ENCODE peak calls at places on chromosome 4, in four cellular contexts. One of them, this sample, is unnamed.

GRCh38 chr4:168622600-168622999 is 125.7 kb downstream of the PALLD start:
- DNase-seq in heart right ventricle: no peak
- DNase-seq in Calu3: no peak
- DNase-seq in fibroblast of lung: no peak
- DNase-seq in this sample: no peak

GRCh38 chr4:154738426-154738825 is 5.4 kb upstream of the LRAT start:
- DNase-seq in heart right ventricle: no peak
- DNase-seq in Calu3: peak; percentile 31
- DNase-seq in fibroblast of lung: peak; percentile 21
- DNase-seq in this sample: peak; percentile 72

GRCh38 chr4:29861307-29861706 is 858.9 kb upstream of the PCDH7 start:
- DNase-seq in heart right ventricle: no peak
- DNase-seq in Calu3: no peak
- DNase-seq in fibroblast of lung: peak; percentile 1
- DNase-seq in this sample: no peak

GRCh38 chr4:15149842-15150592 is 147.7 kb downstream of the CPEB2 start:
- DNase-seq in heart right ventricle: peak; percentile 85
- DNase-seq in Calu3: peak; percentile 50
- DNase-seq in fibroblast of lung: peak; percentile 80
- DNase-seq in this sample: peak; percentile 81

GRCh38 chr4:74190919-74191397 is 33.0 kb downstream of the MTHFD2L start:
- DNase-seq in heart right ventricle: no peak
- DNase-seq in Calu3: no peak
- DNase-seq in fibroblast of lung: no peak
- DNase-seq in this sample: no peak

GRCh38 chr4:79164961-79165610 is 160.8 kb downstream of the NAA11 start:
- DNase-seq in heart right ventricle: no peak
- DNase-seq in Calu3: no peak
- DNase-seq in fibroblast of lung: no peak
- DNase-seq in this sample: no peak

GRCh38 chr4:89572224-89572858 is 264.6 kb downstream of the SNCA start:
- DNase-seq in heart right ventricle: no peak
- DNase-seq in Calu3: no peak
- DNase-seq in fibroblast of lung: no peak
- DNase-seq in this sample: no peak

GRCh38 chr4:2689825-2690700 is 66.1 kb downstream of the TNIP2 start:
- DNase-seq in heart right ventricle: no peak
- DNase-seq in Calu3: no peak
- DNase-seq in fibroblast of lung: no peak
- DNase-seq in this sample: no peak

GRCh38 chr4:150518559-150518958 is 63.4 kb upstream of the MAB21L2 start:
- DNase-seq in heart right ventricle: no peak
- DNase-seq in Calu3: no peak
- DNase-seq in fibroblast of lung: peak; percentile 18
- DNase-seq in this sample: peak; percentile 40

GRCh38 chr4:139878050-139878449 is 212.4 kb downstream of the MGST2 start:
- DNase-seq in heart right ventricle: no peak
- DNase-seq in Calu3: no peak
- DNase-seq in fibroblast of lung: no peak
- DNase-seq in this sample: no peak

GRCh38 chr4:173214661-173215060 is 46.0 kb downstream of the GALNT7 start:
- DNase-seq in heart right ventricle: no peak
- DNase-seq in Calu3: no peak
- DNase-seq in fibroblast of lung: peak; percentile 76
- DNase-seq in this sample: peak; percentile 85

GRCh38 chr4:84582302-84582987 is 482 bp upstream of the CDS1 start:
- DNase-seq in heart right ventricle: peak; percentile 74
- DNase-seq in Calu3: peak; percentile 96
- DNase-seq in fibroblast of lung: peak; percentile 48
- DNase-seq in this sample: peak; percentile 33

GRCh38 chr4:185932491-185932890 is 120.5 kb upstream of the SORBS2 start:
- DNase-seq in heart right ventricle: no peak
- DNase-seq in Calu3: no peak
- DNase-seq in fibroblast of lung: no peak
- DNase-seq in this sample: peak; percentile 69

GRCh38 chr4:37478151-37478550 is 208.0 kb downstream of the RELL1 start:
- DNase-seq in heart right ventricle: no peak
- DNase-seq in Calu3: no peak
- DNase-seq in fibroblast of lung: no peak
- DNase-seq in this sample: no peak

GRCh38 chr4:102493794-102494193 is 7.4 kb upstream of the NFKB1 start:
- DNase-seq in heart right ventricle: no peak
- DNase-seq in Calu3: no peak
- DNase-seq in fibroblast of lung: no peak
- DNase-seq in this sample: no peak

GRCh38 chr4:74754218-74754617 is 40.1 kb downstream of the BTC start:
- DNase-seq in heart right ventricle: no peak
- DNase-seq in Calu3: no peak
- DNase-seq in fibroblast of lung: no peak
- DNase-seq in this sample: no peak

GRCh38 chr4:15936495-15936894 is 2.0 kb downstream of the FGFBP1 start:
- DNase-seq in heart right ventricle: no peak
- DNase-seq in Calu3: no peak
- DNase-seq in fibroblast of lung: no peak
- DNase-seq in this sample: no peak

GRCh38 chr4:150501983-150502382 is 80.0 kb upstream of the MAB21L2 start:
- DNase-seq in heart right ventricle: no peak
- DNase-seq in Calu3: no peak
- DNase-seq in fibroblast of lung: no peak
- DNase-seq in this sample: peak; percentile 39

GRCh38 chr4:149911995-149912394 is 96.4 kb upstream of the IQCM start:
- DNase-seq in heart right ventricle: no peak
- DNase-seq in Calu3: no peak
- DNase-seq in fibroblast of lung: no peak
- DNase-seq in this sample: no peak

GRCh38 chr4:87872043-87872442 is 39.3 kb downstream of the MEPE start:
- DNase-seq in heart right ventricle: no peak
- DNase-seq in Calu3: no peak
- DNase-seq in fibroblast of lung: no peak
- DNase-seq in this sample: no peak

GRCh38 chr4:86661006-86661405 is 66.9 kb downstream of the PTPN13 start:
- DNase-seq in heart right ventricle: no peak
- DNase-seq in Calu3: no peak
- DNase-seq in fibroblast of lung: no peak
- DNase-seq in this sample: no peak

GRCh38 chr4:152224872-152225420 is 310.9 kb downstream of the FBXW7 start:
- DNase-seq in heart right ventricle: no peak
- DNase-seq in Calu3: no peak
- DNase-seq in fibroblast of lung: no peak
- DNase-seq in this sample: no peak
- TF ChIP-seq CTCF in heart right ventricle: no peak
- TF ChIP-seq CTCF in Calu3: no peak
- TF ChIP-seq CTCF in fibroblast of lung: no peak
- TF ChIP-seq CTCF in this sample: no peak

DNA sequence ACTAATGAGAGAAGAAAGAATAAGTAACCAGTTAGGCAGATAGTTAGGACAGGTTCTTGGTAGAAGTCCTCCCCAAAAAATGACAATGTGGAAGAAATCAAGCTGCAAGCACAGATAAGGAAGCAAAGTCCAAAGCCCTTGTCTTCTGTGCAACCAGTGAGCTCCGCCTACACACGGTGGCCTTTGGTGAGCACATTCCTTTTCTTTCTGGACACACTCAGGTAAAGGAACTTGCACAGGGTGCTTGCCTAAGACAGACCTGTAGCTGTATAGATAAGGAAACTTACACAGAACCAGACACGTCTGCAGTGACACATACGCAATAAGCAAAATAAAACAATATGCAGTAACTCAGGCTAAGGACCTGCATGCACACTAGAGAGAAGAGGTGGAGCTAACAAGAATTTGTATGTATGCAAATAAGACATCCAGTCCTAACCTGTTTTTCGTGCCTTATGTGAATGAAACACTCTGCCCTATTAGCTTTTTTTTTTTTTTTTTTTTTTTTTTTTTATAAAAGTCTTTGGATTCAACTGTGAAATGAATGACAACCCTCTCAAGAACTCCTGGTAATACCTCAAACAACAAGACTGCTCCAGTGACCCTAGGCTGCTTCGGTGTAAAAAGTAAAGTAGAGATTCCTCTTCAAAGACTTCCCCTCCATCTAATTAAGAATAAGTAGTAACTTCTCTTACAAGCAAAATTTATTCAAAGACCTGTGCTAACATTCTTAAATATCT is 48.8 kb downstream of the UGT2B10 start:
- DNase-seq in heart right ventricle: no peak
- DNase-seq in Calu3: peak; percentile 31
- DNase-seq in fibroblast of lung: no peak
- DNase-seq in this sample: no peak
- TF ChIP-seq CTCF in heart right ventricle: no peak
- TF ChIP-seq CTCF in Calu3: no peak
- TF ChIP-seq CTCF in fibroblast of lung: no peak
- TF ChIP-seq CTCF in this sample: no peak

GRCh38 chr4:143085224-143085623 is 99.5 kb upstream of the USP38 start:
- DNase-seq in heart right ventricle: no peak
- DNase-seq in Calu3: no peak
- DNase-seq in fibroblast of lung: peak; percentile 33
- DNase-seq in this sample: peak; percentile 34
- TF ChIP-seq CTCF in heart right ventricle: peak; percentile 28
- TF ChIP-seq CTCF in Calu3: no peak
- TF ChIP-seq CTCF in fibroblast of lung: no peak
- TF ChIP-seq CTCF in this sample: no peak

GRCh38 chr4:120452006-120452405 is 385.4 kb upstream of the MAD2L1 start:
- DNase-seq in heart right ventricle: no peak
- DNase-seq in Calu3: no peak
- DNase-seq in fibroblast of lung: no peak
- DNase-seq in this sample: peak; percentile 37
- TF ChIP-seq CTCF in heart right ventricle: no peak
- TF ChIP-seq CTCF in Calu3: no peak
- TF ChIP-seq CTCF in fibroblast of lung: no peak
- TF ChIP-seq CTCF in this sample: no peak

DNA sequence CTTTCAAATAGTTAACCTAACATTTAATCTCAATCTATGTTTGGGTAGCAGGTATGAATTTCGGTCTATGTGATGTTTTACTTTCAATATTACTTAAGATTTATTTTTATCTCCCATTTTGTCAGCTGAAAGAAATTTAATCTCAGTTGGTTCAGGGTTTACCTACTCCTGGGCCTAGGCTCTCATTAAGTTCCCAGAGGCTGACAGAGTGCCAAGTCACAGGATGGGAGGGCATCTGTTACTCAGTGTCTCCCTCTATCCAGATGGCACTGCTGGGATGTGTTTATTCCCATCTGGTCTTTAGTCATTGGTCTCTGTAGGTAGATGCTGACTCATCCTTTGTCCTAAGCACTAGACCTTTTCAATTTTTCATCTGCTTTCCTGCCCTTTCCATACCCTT is 129.4 kb upstream of the ARSJ start:
- DNase-seq in heart right ventricle: peak; percentile 10
- DNase-seq in Calu3: no peak
- DNase-seq in fibroblast of lung: peak; percentile 11
- DNase-seq in this sample: peak; percentile 17
- TF ChIP-seq CTCF in heart right ventricle: no peak
- TF ChIP-seq CTCF in Calu3: no peak
- TF ChIP-seq CTCF in fibroblast of lung: no peak
- TF ChIP-seq CTCF in this sample: no peak

DNA sequence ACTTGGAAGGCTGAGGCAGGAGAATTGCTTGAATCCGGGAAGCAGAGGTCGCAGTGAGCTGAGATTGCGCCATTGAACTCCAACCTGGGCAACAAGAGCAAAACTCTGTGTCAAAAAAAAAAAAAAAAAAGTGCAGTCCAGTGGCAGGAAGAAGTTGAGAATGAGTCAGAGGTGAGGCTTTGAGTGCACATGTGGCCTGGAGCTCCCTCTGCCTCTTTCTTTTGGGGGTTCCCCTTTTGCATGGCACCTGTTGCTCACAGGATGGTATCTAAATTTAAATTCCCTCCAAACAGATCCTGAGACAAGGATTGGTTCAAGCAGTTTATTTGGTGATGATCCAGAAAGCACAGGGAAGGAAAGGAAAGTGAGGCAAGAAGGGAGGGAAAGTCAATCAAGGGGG is 151.4 kb upstream of the STX18 start:
- DNase-seq in heart right ventricle: no peak
- DNase-seq in Calu3: no peak
- DNase-seq in fibroblast of lung: no peak
- DNase-seq in this sample: no peak
- TF ChIP-seq CTCF in heart right ventricle: no peak
- TF ChIP-seq CTCF in Calu3: no peak
- TF ChIP-seq CTCF in fibroblast of lung: no peak
- TF ChIP-seq CTCF in this sample: no peak

DNA sequence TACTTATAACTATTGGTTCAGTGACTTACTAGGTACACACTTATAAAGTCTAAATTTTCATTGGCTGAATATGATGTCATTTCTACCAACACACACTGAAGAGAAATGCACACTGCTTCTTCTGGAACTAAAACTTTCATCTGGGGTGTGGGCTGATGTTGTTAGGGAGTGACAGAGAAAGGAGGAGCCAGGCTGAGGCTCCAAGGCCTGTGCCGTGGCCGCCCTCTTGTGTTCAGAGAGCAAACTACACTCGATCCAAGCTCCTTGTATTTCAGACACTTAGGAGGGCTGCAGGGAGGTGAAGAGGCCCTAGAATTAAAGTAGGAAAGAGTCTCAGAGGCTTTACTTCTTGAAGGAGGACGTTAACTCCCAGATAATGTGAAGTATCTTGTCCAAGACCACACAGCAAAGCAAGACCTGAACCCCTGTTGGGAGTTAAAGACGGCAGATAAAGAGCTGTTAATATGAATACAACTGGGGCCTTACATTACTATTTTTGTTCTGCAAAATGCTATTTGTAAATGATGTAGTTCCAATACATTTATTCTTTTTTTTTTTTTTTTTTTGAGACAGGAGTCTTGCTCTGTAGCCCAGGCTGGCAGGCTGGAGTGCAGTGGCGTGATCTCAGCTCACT is 137.5 kb downstream of the AFAP1 start:
- DNase-seq in heart right ventricle: peak; percentile 87
- DNase-seq in Calu3: peak; percentile 77
- DNase-seq in fibroblast of lung: peak; percentile 90
- DNase-seq in this sample: peak; percentile 91
- TF ChIP-seq CTCF in heart right ventricle: peak; percentile 94
- TF ChIP-seq CTCF in Calu3: no peak
- TF ChIP-seq CTCF in fibroblast of lung: peak; percentile 86
- TF ChIP-seq CTCF in this sample: peak; percentile 96

DNA sequence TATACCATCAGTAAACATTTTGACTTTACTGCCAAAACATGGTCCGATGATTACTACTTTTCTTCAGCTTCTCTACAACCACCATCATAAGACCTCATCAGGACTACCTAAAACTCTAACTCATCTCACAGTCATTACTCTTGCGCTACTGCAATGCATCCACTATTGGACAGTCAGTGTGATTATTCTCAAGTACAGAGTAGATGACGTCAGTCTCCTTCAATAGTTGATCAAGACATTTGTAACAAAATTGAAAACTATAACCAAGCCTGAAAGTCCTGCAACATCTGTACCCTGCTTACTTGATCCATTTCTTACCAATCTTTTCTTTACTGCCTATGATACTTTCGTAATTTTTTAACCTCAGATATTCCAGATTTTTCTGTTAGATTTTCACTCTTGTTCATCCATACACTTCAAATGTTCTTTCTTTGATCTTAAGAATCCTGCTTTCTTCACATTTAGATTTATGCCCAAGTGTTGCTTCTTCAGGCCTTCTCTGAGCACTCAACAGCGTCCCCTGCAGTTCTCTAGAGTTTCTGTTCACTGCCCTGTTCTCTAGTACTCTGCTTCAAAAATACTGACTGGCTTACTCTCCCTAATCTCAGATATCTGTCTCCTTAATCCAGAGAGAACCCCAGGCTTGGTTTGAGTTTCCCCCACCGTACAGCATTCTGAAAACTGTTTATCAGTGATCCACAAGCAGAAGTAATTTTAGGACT is 1517.6 kb downstream of the STIM2 start:
- DNase-seq in heart right ventricle: no peak
- DNase-seq in Calu3: no peak
- DNase-seq in fibroblast of lung: no peak
- DNase-seq in this sample: no peak
- TF ChIP-seq CTCF in heart right ventricle: no peak
- TF ChIP-seq CTCF in Calu3: no peak
- TF ChIP-seq CTCF in fibroblast of lung: peak; percentile 20
- TF ChIP-seq CTCF in this sample: no peak

This sample was measured in fibroblast of the aortic adventitia.